ENCODE peak calls at places on chromosomes 12 and 14, in six cellular contexts. H is NCI-H748 treated with DMSO at 0.1 percent for 48 hours; W is nucleus accumbens; F is stimulated activated CD4-positive, alpha-beta T cell treated with anti-CD3 and anti-CD28 coated beads, Interleukin-15, amount 100 ng/mL, for 1 hour; G is effector memory CD8-positive, alpha-beta T cell; B is T-helper 1 cell. S is an unnamed sample.
A peak's percentile ranks its signal among the peaks of the same experiment; 100 is the strongest.

GRCh38 chr12:76863005-76863670 is 15.7 kb downstream of the CSRP2 start:
- DNase-seq in H (no peak), W (no peak), F (no peak), G (no peak), B (no peak), S (no peak)

GRCh38 chr12:115011703-115012102 is 327.7 kb upstream of the TBX3 start:
- DNase-seq in H (no peak), W (no peak), F (no peak), G (no peak), B (no peak), S (no peak)

GRCh38 chr14:39230416-39230815 is 3.3 kb upstream of the MIA2 start:
- DNase-seq in H (no peak), W (no peak), F (no peak), G (no peak), B (no peak), S (no peak)

GRCh38 chr12:26233620-26234019 is 38.2 kb downstream of the SSPN start:
- DNase-seq in H (no peak), W (no peak), F (no peak), G (no peak), B (no peak), S (no peak)

GRCh38 chr14:101191086-101191881 is 287.8 kb upstream of the RTL1 start:
- DNase-seq in H (no peak), W (no peak), F (no peak), G (no peak), B (no peak), S (no peak)

GRCh38 chr14:86799244-86799647 is 1193.7 kb downstream of the GALC start:
- DNase-seq in H (no peak), W (no peak), F (no peak), G (no peak), B (no peak), S (no peak)

GRCh38 chr14:74571901-74572828 is 39.9 kb downstream of the LTBP2 start:
- DNase-seq in H (no peak), W (no peak), F (no peak), G (no peak), B (no peak), S (no peak)

GRCh38 chr12:2813573-2814185 is 1.2 kb downstream of the ITFG2 start:
- DNase-seq in H (peak; percentile 37), W (no peak), F (no peak), G (no peak), B (peak; percentile 23), S (peak; percentile 73)

GRCh38 chr12:14481201-14481600 is 86.5 kb downstream of the PLBD1 start:
- DNase-seq in H (no peak), W (no peak), F (no peak), G (no peak), B (no peak), S (no peak)

GRCh38 chr12:101859664-101860607 is 17.4 kb upstream of the DRAM1 start:
- DNase-seq in H (no peak), W (no peak), F (no peak), G (no peak), B (no peak), S (peak; percentile 38)

S was measured in GM20000.